ENCODE peak calls at places on chromosomes 5 and 9, in ten cellular contexts. N is uterus, W is erythroblast, D is stomach, K is heart left ventricle, C is sigmoid colon, U is right lobe of liver, A is spleen, J is upper lobe of left lung, F is A549. B is an unnamed sample.

GRCh38 chr9:21155501-21155900 is 11.0 kb downstream of the IFNA21 start:
- DNase-seq in N (no peak), W (no peak), D (no peak), K (no peak), C (no peak), U (no peak), A (no peak), J (no peak), F (no peak), B (no peak)

GRCh38 chr5:172361566-172362238 is 78.1 kb upstream of the UBTD2 start:
- DNase-seq in N (no peak), W (peak; percentile 9), D (no peak), K (no peak), C (no peak), U (no peak), A (no peak), J (no peak), F (peak; percentile 18), B (no peak)

GRCh38 chr5:43780586-43780985 is 177.6 kb downstream of the NNT start:
- DNase-seq in N (no peak), W (no peak), D (no peak), K (no peak), C (no peak), U (no peak), A (no peak), J (no peak), F (no peak), B (no peak)

GRCh38 chr5:42756630-42757601 is at the start of gene CCDC152:
- DNase-seq in N (no peak), W (peak; percentile 23), D (peak; percentile 20), K (peak; percentile 23), C (no peak), U (no peak), A (no peak), J (peak; percentile 46), F (no peak), B (no peak)

GRCh38 chr9:135506327-135507103 is 6.0 kb downstream of the MRPS2 start:
- DNase-seq in N (no peak), W (no peak), D (no peak), K (no peak), C (peak; percentile 56), U (peak; percentile 35), A (peak; percentile 76), J (peak; percentile 39), F (no peak), B (no peak)

GRCh38 chr9:86406366-86406765 is 52.2 kb upstream of the TUT7 start:
- DNase-seq in N (peak; percentile 39), W (no peak), D (no peak), K (no peak), C (no peak), U (peak; percentile 65), A (no peak), J (no peak), F (no peak), B (no peak)

GRCh38 chr9:135272608-135273007 is 185.1 kb downstream of the OLFM1 start:
- DNase-seq in N (no peak), W (no peak), D (no peak), K (no peak), C (no peak), U (no peak), A (no peak), J (no peak), F (no peak), B (no peak)

GRCh38 chr5:88667187-88668141 is 215.5 kb downstream of the MEF2C start:
- DNase-seq in N (no peak), W (no peak), D (no peak), K (no peak), C (no peak), U (no peak), A (no peak), J (peak; percentile 39), F (no peak), B (no peak)

GRCh38 chr9:32554107-32554506 is 1.7 kb upstream of the TOPORS start:
- DNase-seq in N (no peak), W (peak; percentile 98), D (no peak), K (no peak), C (no peak), U (no peak), A (no peak), J (no peak), F (no peak), B (no peak)

GRCh38 chr9:127778280-127779135 is at the start of gene SH2D3C:
- DNase-seq in N (no peak), W (no peak), D (no peak), K (peak; percentile 71), C (no peak), U (no peak), A (peak; percentile 94), J (peak; percentile 84), F (no peak), B (no peak)

GRCh38 chr5:134226441-134227192 is 744 bp upstream of the PPP2CA start:
- DNase-seq in N (peak; percentile 37), W (peak; percentile 48), D (peak; percentile 87), K (no peak), C (no peak), U (no peak), A (peak; percentile 94), J (peak; percentile 92), F (no peak), B (no peak)

GRCh38 chr5:35854248-35854647 is 2.4 kb upstream of the IL7R start:
- DNase-seq in N (no peak), W (no peak), D (no peak), K (no peak), C (no peak), U (no peak), A (no peak), J (no peak), F (no peak), B (no peak)

GRCh38 chr9:101601904-101602765 is 7.4 kb upstream of the PPP3R2 start:
- DNase-seq in N (no peak), W (peak; percentile 56), D (no peak), K (no peak), C (no peak), U (no peak), A (no peak), J (no peak), F (peak; percentile 47), B (no peak)

GRCh38 chr9:126372716-126373115 is 46.1 kb downstream of the MVB12B start:
- DNase-seq in N (no peak), W (no peak), D (no peak), K (no peak), C (no peak), U (no peak), A (no peak), J (no peak), F (no peak), B (no peak)

GRCh38 chr9:134663084-134663483 is 21.5 kb downstream of the COL5A1 start:
- DNase-seq in N (no peak), W (no peak), D (no peak), K (no peak), C (peak; percentile 65), U (no peak), A (no peak), J (no peak), F (no peak), B (no peak)

GRCh38 chr5:138753794-138754698 is 821 bp downstream of the CTNNA1 start:
- DNase-seq in N (peak; percentile 91), W (peak; percentile 90), D (peak; percentile 94), K (peak; percentile 97), C (peak; percentile 97), U (peak; percentile 93), A (peak; percentile 88), J (peak; percentile 92), F (peak; percentile 70), B (peak; percentile 94)
- TF ChIP-seq POLR2A in N (no peak), W (no peak), D (no peak), K (peak; percentile 20), C (peak; percentile 1), U (peak; percentile 33), A (no peak), J (no peak), F (no peak), B (no peak)

GRCh38 chr5:177442066-177442836 is 4.4 kb upstream of the PRR7 start:
- DNase-seq in N (no peak), W (no peak), D (no peak), K (no peak), C (no peak), U (peak; percentile 45), A (peak; percentile 71), J (no peak), F (no peak), B (no peak)

GRCh38 chr5:177445052-177446016 is 1.3 kb upstream of the PRR7 start:
- DNase-seq in N (no peak), W (no peak), D (no peak), K (no peak), C (no peak), U (no peak), A (peak; percentile 71), J (no peak), F (no peak), B (no peak)

GRCh38 chr5:177443144-177443983 is 3.2 kb upstream of the PRR7 start:
- DNase-seq in N (no peak), W (no peak), D (no peak), K (no peak), C (no peak), U (peak; percentile 45), A (peak; percentile 73), J (no peak), F (no peak), B (no peak)

GRCh38 chr5:177446184-177447065 is at the start of gene PRR7:
- DNase-seq in N (no peak), W (peak; percentile 72), D (peak; percentile 66), K (no peak), C (no peak), U (no peak), A (peak; percentile 94), J (peak; percentile 96), F (peak; percentile 85), B (no peak)

GRCh38 chr5:177444106-177445051 is 2.2 kb upstream of the PRR7 start:
- DNase-seq in N (no peak), W (no peak), D (no peak), K (no peak), C (no peak), U (no peak), A (peak; percentile 78), J (no peak), F (no peak), B (no peak)
- TF ChIP-seq POLR2A in N (no peak), W (peak; percentile 45), D (no peak), K (no peak), C (no peak), U (no peak), A (no peak), J (no peak), F (no peak), B (no peak)

DNA sequence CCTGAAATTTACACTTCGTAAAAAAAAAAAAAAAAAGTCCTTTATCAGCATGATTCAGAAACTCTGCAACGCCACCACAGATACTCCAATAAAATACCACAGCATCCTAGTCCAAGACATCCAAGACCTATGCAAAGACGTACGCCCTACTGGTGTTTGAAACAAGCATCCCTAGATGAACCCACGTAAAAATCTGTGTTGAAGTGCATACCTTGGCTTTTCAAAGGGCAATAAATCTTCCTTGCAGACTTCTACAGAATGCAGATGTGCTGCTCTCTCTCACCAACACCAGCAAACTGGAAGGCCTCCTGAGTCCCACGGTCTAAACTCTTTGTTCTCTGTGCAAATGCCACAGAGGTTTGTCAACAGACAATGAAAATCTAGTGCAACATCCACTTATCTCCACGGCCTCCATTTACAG is 38.8 kb downstream of the MYO10 start:
- DNase-seq in N (no peak), W (no peak), D (no peak), K (no peak), C (no peak), U (no peak), A (no peak), J (no peak), F (peak; percentile 75), B (no peak)
- TF ChIP-seq POLR2A in N (no peak), W (no peak), D (no peak), K (no peak), C (no peak), U (no peak), A (no peak), J (no peak), F (no peak), B (no peak)

GRCh38 chr9:124852829-124853531 is at the start of gene WDR38:
- DNase-seq in N (peak; percentile 72), W (peak; percentile 82), D (peak; percentile 78), K (peak; percentile 86), C (peak; percentile 85), U (peak; percentile 74), A (peak; percentile 95), J (peak; percentile 96), F (peak; percentile 98), B (peak; percentile 69)
- TF ChIP-seq POLR2A in N (no peak), W (no peak), D (no peak), K (peak; percentile 23), C (no peak), U (no peak), A (no peak), J (peak; percentile 6), F (no peak), B (no peak)

B was measured in breast epithelium.